ENCODE peak calls at places on chromosomes 4 and X, in six cellular contexts. M is suprapubic skin, N is mesendoderm, Q is neuronal stem cell, U is transverse colon, H is gastrocnemius medialis. Y is an unnamed sample.

GRCh38 chr4:144787365-144788263 is 141.7 kb downstream of the HHIP start:
- DNase-seq in Q (peak), U (no peak), M (no peak), N (peak), H (no peak), Y (no peak)

GRCh38 chrX:135213200-135213844 is 38.5 kb upstream of the ETDA start:
- DNase-seq in H (no peak), N (no peak), U (no peak), M (no peak), Q (no peak), Y (no peak)

GRCh38 chr4:21113496-21114213 is 413.4 kb downstream of the PACRGL start:
- DNase-seq in H (no peak), M (no peak), U (no peak), Q (no peak), N (no peak), Y (no peak)

GRCh38 chr4:2940267-2941137 is 22.7 kb downstream of the NOP14 start:
- DNase-seq in U (peak), Q (no peak), N (no peak), M (peak), H (peak), Y (no peak)

GRCh38 chr4:33482773-33483172 is 2761.5 kb downstream of the ARAP2 start:
- DNase-seq in M (no peak), H (no peak), N (no peak), Q (no peak), U (no peak), Y (no peak)

GRCh38 chr4:7646384-7647061 is 211.8 kb upstream of the PSAPL1 start:
- DNase-seq in N (no peak), H (no peak), Q (no peak), M (no peak), U (no peak), Y (no peak)

GRCh38 chrX:110409925-110410324 is 51.3 kb downstream of the RTL9 start:
- DNase-seq in U (no peak), Q (no peak), N (no peak), H (no peak), M (no peak), Y (no peak)

GRCh38 chr4:87746001-87746400 is 53.4 kb upstream of the IBSP start:
- DNase-seq in N (no peak), H (no peak), U (no peak), Q (no peak), M (no peak), Y (no peak)

GRCh38 chr4:116180056-116180690 is 905.2 kb downstream of the TRAM1L1 start:
- DNase-seq in N (peak), H (no peak), Q (peak), U (no peak), M (no peak), Y (no peak)

GRCh38 chr4:109631709-109632108 is 71.5 kb downstream of the CASP6 start:
- DNase-seq in Q (no peak), H (no peak), N (peak), M (no peak), U (no peak), Y (no peak)

GRCh38 chr4:133493776-133494175 is 344.7 kb downstream of the PCDH10 start:
- DNase-seq in Q (no peak), M (no peak), U (no peak), N (no peak), H (no peak), Y (no peak)

GRCh38 chr4:128635939-128636551 is 173.5 kb upstream of the JADE1 start:
- DNase-seq in M (no peak), H (no peak), Q (no peak), U (no peak), N (peak), Y (no peak)

GRCh38 chrX:2608638-2609430 is 82.3 kb upstream of the CD99 start:
- DNase-seq in M (peak), Q (peak), H (peak), U (peak), N (peak), Y (peak)

GRCh38 chr4:157824006-157824405 is 348.8 kb downstream of the GASK1B start:
- DNase-seq in H (no peak), Q (no peak), M (no peak), U (no peak), N (no peak), Y (no peak)

GRCh38 chr4:183840311-183840710 is 64.8 kb upstream of the STOX2 start:
- DNase-seq in M (no peak), U (peak), Q (peak), N (peak), H (peak), Y (peak)

GRCh38 chr4:158020175-158020574 is 152.7 kb downstream of the GASK1B start:
- DNase-seq in H (peak), M (no peak), U (peak), Q (no peak), N (peak), Y (peak)

GRCh38 chrX:73851014-73852009 is 288.3 kb downstream of the CHIC1 start:
- DNase-seq in M (no peak), H (no peak), U (peak), Q (no peak), N (no peak), Y (no peak)

GRCh38 chrX:70433848-70434351 is 10.7 kb upstream of the DLG3 start:
- DNase-seq in U (peak), Q (peak), H (peak), N (peak), M (peak), Y (peak)

GRCh38 chr4:33715996-33716395 is 2528.3 kb downstream of the ARAP2 start:
- DNase-seq in M (no peak), Q (no peak), N (no peak), U (no peak), H (peak), Y (no peak)

GRCh38 chr4:138953962-138954371 is 61.6 kb upstream of the NOCT start:
- DNase-seq in U (no peak), N (no peak), Q (no peak), H (no peak), M (no peak), Y (peak)

GRCh38 chr4:174681723-174682300 is 147.2 kb downstream of the GLRA3 start:
- DNase-seq in M (no peak), H (no peak), U (no peak), Q (no peak), N (peak), Y (no peak)

GRCh38 chr4:173415885-173416658 is 17.2 kb upstream of the SCRG1 start:
- DNase-seq in M (peak), H (peak), N (no peak), U (peak), Q (no peak), Y (peak)

GRCh38 chr4:72312032-72312650 is 256.9 kb downstream of the ADAMTS3 start:
- DNase-seq in Q (peak), U (peak), H (peak), M (peak), N (peak), Y (peak)

GRCh38 chr4:39526283-39526682 is 956 bp downstream of the UGDH start:
- DNase-seq in U (no peak), N (no peak), M (no peak), Q (no peak), H (no peak), Y (no peak)

GRCh38 chr4:133498149-133498548 is 349.1 kb downstream of the PCDH10 start:
- DNase-seq in N (no peak), Q (no peak), U (no peak), M (no peak), H (no peak), Y (no peak)

GRCh38 chrX:3712080-3712869 is 1.2 kb downstream of the PRKX start:
- DNase-seq in M (no peak), N (peak), H (peak), Q (no peak), U (peak), Y (peak)

GRCh38 chrX:48648299-48648698 is 35.3 kb upstream of the WAS start:
- DNase-seq in N (peak), M (no peak), H (peak), Q (no peak), U (peak), Y (peak)

GRCh38 chr4:2797545-2798305 is 4.8 kb downstream of the SH3BP2 start:
- DNase-seq in U (no peak), N (no peak), H (peak), Q (no peak), M (peak), Y (no peak)

GRCh38 chr4:147578057-147578476 is 39.1 kb upstream of the TMEM184C start:
- DNase-seq in N (peak), U (no peak), Q (no peak), H (no peak), M (no peak), Y (no peak)

GRCh38 chrX:41014776-41015175 is 70.5 kb upstream of the USP9X start:
- DNase-seq in N (no peak), H (no peak), Q (no peak), U (no peak), M (no peak), Y (no peak)

GRCh38 chr4:26229974-26230373 is 90.8 kb upstream of the RBPJ start:
- DNase-seq in N (no peak), Q (no peak), U (no peak), M (no peak), H (no peak), Y (no peak)

GRCh38 chr4:73897380-73898136 is 28.4 kb downstream of the CXCL1 start:
- DNase-seq in H (no peak), M (no peak), N (no peak), Q (no peak), U (no peak), Y (no peak)

GRCh38 chrX:105299286-105299685 is 78.8 kb upstream of the TEX13A start:
- DNase-seq in H (no peak), U (no peak), N (peak), M (no peak), Q (no peak), Y (no peak)

GRCh38 chr4:99405433-99406115 is 29.6 kb downstream of the ADH7 start:
- DNase-seq in H (peak), Q (peak), N (peak), U (peak), M (no peak), Y (peak)

GRCh38 chr4:107034982-107035710 is 967 bp downstream of the DKK2 start:
- DNase-seq in M (peak), H (no peak), N (peak), U (peak), Q (peak), Y (peak)

GRCh38 chrX:124504106-124504983 is 158.0 kb downstream of the SH2D1A start:
- DNase-seq in Q (no peak), N (no peak), U (no peak), M (no peak), H (no peak), Y (no peak)

GRCh38 chrX:16239211-16239610 is 71.9 kb downstream of the MAGEB17 start:
- DNase-seq in N (no peak), Q (no peak), M (no peak), H (no peak), U (no peak), Y (no peak)

GRCh38 chrX:4655743-4656142 is 942.3 kb upstream of the PRKX start:
- DNase-seq in H (no peak), Q (no peak), M (no peak), N (peak), U (no peak), Y (no peak)

GRCh38 chrX:139850968-139851367 is 81.9 kb downstream of the ATP11C start:
- DNase-seq in M (no peak), N (no peak), H (no peak), U (no peak), Q (no peak), Y (no peak)

GRCh38 chr4:140947507-140947906 is 185.8 kb downstream of the RNF150 start:
- DNase-seq in N (no peak), U (peak), H (no peak), M (no peak), Q (no peak), Y (no peak)

GRCh38 chr4:140955528-140956094 is 177.7 kb downstream of the RNF150 start:
- DNase-seq in U (no peak), H (no peak), M (no peak), Q (no peak), N (no peak), Y (no peak)

GRCh38 chr4:140952709-140953108 is 180.6 kb downstream of the RNF150 start:
- DNase-seq in N (no peak), H (no peak), U (no peak), M (no peak), Q (no peak), Y (no peak)
- H3K27ac ChIP-seq in N (no peak), H (no peak), U (no peak), M (no peak), Q (no peak), Y (no peak)

DNA sequence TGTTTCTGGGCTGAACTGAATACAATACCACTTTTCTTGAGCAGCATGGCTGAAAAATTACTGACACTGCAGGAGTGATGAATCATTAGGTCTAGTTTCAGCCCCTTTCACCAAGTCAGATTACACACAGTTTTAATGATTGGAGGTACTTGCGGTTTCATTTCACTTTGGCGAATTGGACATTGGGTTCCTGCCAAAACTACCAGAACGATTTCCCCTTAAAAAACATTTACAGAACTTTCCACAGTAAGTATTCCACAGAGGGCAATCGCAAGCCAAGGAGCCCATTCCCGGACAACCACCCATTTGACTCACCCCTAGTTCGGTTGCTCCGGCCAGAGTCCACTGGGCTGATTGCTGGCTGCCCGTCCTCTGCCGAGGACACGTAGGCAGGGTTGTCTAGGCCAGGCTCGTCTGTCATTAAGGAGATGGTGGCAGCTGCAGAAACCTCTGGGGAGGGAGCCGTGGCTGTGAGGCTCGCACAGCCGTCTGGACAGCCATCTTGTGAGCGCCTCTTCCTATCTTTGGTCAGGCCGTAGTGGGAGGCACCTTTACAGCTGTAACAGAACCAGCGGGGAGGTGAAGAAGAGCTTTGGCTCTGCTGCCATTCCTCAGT is 83.5 kb downstream of the LNX1 start:
- DNase-seq in U (no peak), H (peak), N (no peak), M (no peak), Q (no peak), Y (peak)
- H3K27ac ChIP-seq in U (no peak), H (peak), N (no peak), M (no peak), Q (no peak), Y (peak)

GRCh38 chrX:47172549-47172948 is 21.1 kb upstream of the UBA1 start:
- DNase-seq in Q (no peak), N (no peak), H (no peak), U (no peak), M (peak), Y (no peak)

GRCh38 chrX:47170861-47171692 is 22.6 kb upstream of the UBA1 start:
- DNase-seq in M (peak), U (no peak), H (no peak), N (no peak), Q (no peak), Y (no peak)

GRCh38 chrX:47172971-47173792 is 20.4 kb upstream of the UBA1 start:
- DNase-seq in N (no peak), H (no peak), U (no peak), M (no peak), Q (no peak), Y (no peak)

GRCh38 chrX:47169726-47170515 is 23.7 kb upstream of the UBA1 start:
- DNase-seq in U (no peak), N (no peak), M (peak), Q (no peak), H (no peak), Y (no peak)

GRCh38 chrX:47171996-47172395 is 21.6 kb upstream of the UBA1 start:
- DNase-seq in U (no peak), M (no peak), H (no peak), Q (no peak), N (no peak), Y (no peak)
- H3K27ac ChIP-seq in U (no peak), M (no peak), H (no peak), Q (no peak), N (no peak), Y (no peak)

DNA sequence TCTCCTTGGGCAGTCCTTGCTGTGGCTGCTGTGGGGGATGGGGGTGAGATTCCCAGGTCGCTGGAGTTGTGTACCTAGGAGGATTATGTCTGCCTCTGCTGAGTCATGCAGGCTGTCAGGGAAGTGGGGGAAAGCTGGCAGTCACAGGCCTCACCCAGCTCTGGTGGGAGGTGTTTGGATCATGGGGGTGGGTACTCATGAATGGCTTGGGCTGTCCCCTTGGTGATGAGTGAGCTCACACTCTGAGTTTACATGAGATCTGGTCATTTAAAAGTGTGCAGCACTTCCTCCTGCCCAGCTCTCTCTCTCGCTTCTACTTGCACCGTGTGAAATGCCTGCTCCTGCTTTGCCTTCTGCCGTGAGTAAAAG is 24.6 kb upstream of the PDLIM3 start:
- DNase-seq in Q (no peak), N (peak), U (no peak), H (peak), M (no peak), Y (no peak)
- H3K27ac ChIP-seq in Q (no peak), N (no peak), U (no peak), H (peak), M (no peak), Y (no peak)

Y was measured in tibial nerve.